ENCODE peak calls at places on chromosomes 4 and X, in seven cellular contexts. V is H9, A is IMR-90, E is mesenchymal stem cell, X is H1, P is trophoblast cell, T is mesendoderm. U is an unnamed sample.
A peak's percentile ranks its signal among the peaks of the same experiment; 100 is the strongest.

GRCh38 chr4:16866974-16867373 is 31.5 kb downstream of the LDB2 start:
- DNase-seq in V (no peak), A (no peak), E (no peak), X (no peak), P (no peak), T (peak; percentile 80), U (no peak)

GRCh38 chrX:97547873-97548578 is 664.3 kb downstream of the RPA4 start:
- DNase-seq in V (no peak), A (peak; percentile 39), E (peak; percentile 38), X (no peak), P (peak; percentile 13), T (peak; percentile 2), U (no peak)

GRCh38 chr4:156677136-156677535 is 294.5 kb downstream of the PDGFC start:
- DNase-seq in V (no peak), A (no peak), E (peak; percentile 69), X (no peak), P (peak; percentile 75), T (peak; percentile 70), U (peak; percentile 38)

GRCh38 chrX:9659571-9660195 is 106.0 kb downstream of the GPR143 start:
- DNase-seq in V (no peak), A (no peak), E (peak; percentile 73), X (no peak), P (no peak), T (no peak), U (no peak)

GRCh38 chr4:3740256-3740655 is 25.9 kb upstream of the ADRA2C start:
- DNase-seq in V (no peak), A (no peak), E (no peak), X (no peak), P (no peak), T (no peak), U (no peak)

GRCh38 chr4:41670530-41670929 is 78.0 kb downstream of the PHOX2B start:
- DNase-seq in V (no peak), A (no peak), E (no peak), X (no peak), P (no peak), T (no peak), U (no peak)

GRCh38 chr4:78799551-78800495 is 23.7 kb downstream of the BMP2K start:
- DNase-seq in V (no peak), A (no peak), E (peak; percentile 57), X (no peak), P (no peak), T (no peak), U (no peak)

GRCh38 chr4:172514011-172514410 is 654.6 kb upstream of the GALNT7 start:
- DNase-seq in V (no peak), A (no peak), E (no peak), X (no peak), P (no peak), T (no peak), U (no peak)

GRCh38 chr4:171288816-171289432 is 524.3 kb upstream of the GALNTL6 start:
- DNase-seq in V (no peak), A (no peak), E (no peak), X (no peak), P (no peak), T (no peak), U (no peak)

GRCh38 chrX:124488412-124489161 is 142.2 kb downstream of the SH2D1A start:
- DNase-seq in V (no peak), A (no peak), E (no peak), X (no peak), P (no peak), T (peak; percentile 78), U (no peak)

GRCh38 chrX:153889123-153889522 is 3.1 kb upstream of the L1CAM start:
- DNase-seq in V (no peak), A (no peak), E (no peak), X (no peak), P (no peak), T (no peak), U (no peak)

GRCh38 chrX:97026406-97026805 is 142.7 kb downstream of the RPA4 start:
- DNase-seq in V (no peak), A (peak; percentile 5), E (peak; percentile 18), X (no peak), P (peak; percentile 17), T (peak; percentile 52), U (peak; percentile 8)

GRCh38 chrX:118239471-118239870 is 106.4 kb upstream of the WDR44 start:
- DNase-seq in V (no peak), A (peak; percentile 61), E (no peak), X (no peak), P (no peak), T (no peak), U (no peak)

GRCh38 chrX:145292208-145292607 is 44.9 kb downstream of the SPANXN1 start:
- DNase-seq in V (no peak), A (no peak), E (no peak), X (no peak), P (no peak), T (peak; percentile 0), U (no peak)

GRCh38 chr4:101238706-101239105 is 108.6 kb downstream of the PPP3CA start:
- DNase-seq in V (no peak), A (peak; percentile 54), E (peak; percentile 61), X (no peak), P (no peak), T (no peak), U (no peak)
- H3K4me1 ChIP-seq in V (no peaks in the 10 kb centered on the region), A (no peaks in the 10 kb centered on the region), E (no peaks in the 10 kb centered on the region), X (peaks cover 2% of the 10 kb centered on the region), P (no peaks in the 10 kb centered on the region), T (no peaks in the 10 kb centered on the region), U (no peaks in the 10 kb centered on the region)

GRCh38 chrX:19698691-19699090 is 183.4 kb upstream of the MAP3K15 start:
- DNase-seq in V (no peak), A (no peak), E (no peak), X (no peak), P (no peak), T (no peak), U (no peak)
- H2BK120ac ChIP-seq in V (no peak overlapping the region), A (no peak overlapping the region), E (no peak overlapping the region), X (no peak overlapping the region), P (no peak overlapping the region), T (no peak overlapping the region), U (no peak overlapping the region)

GRCh38 chr4:119014658-119015057 is 121.0 kb upstream of the MYOZ2 start:
- DNase-seq in V (no peak), A (no peak), E (no peak), X (no peak), P (no peak), T (no peak), U (no peak)
- H3K4me1 ChIP-seq in V (no peaks in the 10 kb centered on the region), A (peaks cover 11% of the 10 kb centered on the region), E (no peaks in the 10 kb centered on the region), X (no peaks in the 10 kb centered on the region), P (no peaks in the 10 kb centered on the region), T (no peaks in the 10 kb centered on the region), U (no peaks in the 10 kb centered on the region)

DNA sequence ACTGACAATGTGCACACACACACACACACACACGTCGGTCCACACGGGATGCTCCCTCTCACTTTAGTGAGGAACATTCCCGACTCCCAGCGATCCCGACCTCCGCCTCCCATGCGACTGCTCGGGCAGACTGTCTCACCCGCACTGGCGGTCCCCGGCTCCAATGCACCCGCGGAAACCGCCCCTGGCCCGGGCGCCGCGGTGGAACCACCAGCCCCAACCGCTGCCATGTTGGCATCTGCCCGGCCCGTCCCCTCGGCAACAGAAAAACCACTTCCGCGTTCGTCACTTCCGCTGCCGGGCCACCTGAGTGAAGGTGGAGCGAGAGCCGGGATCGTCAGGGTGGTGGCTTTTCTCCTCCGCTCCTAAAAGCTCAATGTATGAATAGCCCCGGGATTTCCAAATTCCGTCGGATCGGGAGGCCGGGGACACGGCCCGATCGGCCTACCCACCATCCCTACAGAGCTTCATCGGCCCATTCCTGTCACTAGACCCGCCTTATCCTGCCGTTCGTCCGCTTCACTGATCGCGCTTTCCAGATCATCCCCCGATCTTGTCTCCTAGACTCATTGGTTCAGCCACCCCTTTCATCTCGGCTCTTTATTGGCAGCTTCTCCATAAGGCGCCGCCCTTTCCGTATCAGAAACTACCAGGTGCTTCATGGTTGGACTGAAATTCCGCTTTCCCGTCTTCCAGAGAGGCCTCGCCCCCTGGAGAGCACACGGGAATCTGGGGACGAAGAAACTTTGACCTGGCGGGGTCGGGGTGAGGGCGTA is at the start of gene SLC35A2:
- DNase-seq in V (peak; percentile 86), A (peak; percentile 64), E (peak; percentile 83), X (peak; percentile 85), P (peak; percentile 81), T (peak; percentile 93), U (peak; percentile 48)
- H2BK120ac ChIP-seq in V (no peak within 1 kb of the TSS), A (peak within 1 kb of the TSS; percentile 42), E (peak within 1 kb of the TSS; percentile 5), X (no peak within 1 kb of the TSS), P (no peak within 1 kb of the TSS), T (no peak within 1 kb of the TSS), U (no peak within 1 kb of the TSS)

DNA sequence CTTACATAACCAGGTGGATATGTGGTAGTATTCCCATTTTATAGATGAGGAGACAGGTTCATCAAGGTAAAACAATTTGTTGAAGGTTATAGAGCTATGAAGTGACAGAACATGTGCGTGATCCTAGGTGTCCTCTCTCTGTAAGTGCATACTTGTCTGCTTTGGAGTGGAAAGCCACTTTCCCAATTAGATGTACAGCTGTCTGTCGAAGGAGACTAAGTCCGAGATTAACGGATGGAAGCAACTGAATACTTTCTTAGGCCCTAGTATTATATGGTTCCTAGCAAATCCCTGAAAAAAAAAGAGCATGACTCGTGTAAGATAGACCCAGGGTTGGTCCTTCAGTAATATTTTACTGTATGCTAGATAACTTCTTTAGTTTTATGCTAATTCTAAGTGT is 19.7 kb downstream of the TMEM131L start:
- DNase-seq in V (no peak), A (no peak), E (no peak), X (no peak), P (no peak), T (no peak), U (no peak)
- H3K4me1 ChIP-seq in V (peaks cover 11% of the 10 kb centered on the region), A (peaks cover 28% of the 10 kb centered on the region), E (peaks cover 26% of the 10 kb centered on the region), X (peaks cover 12% of the 10 kb centered on the region), P (peaks cover 14% of the 10 kb centered on the region), T (peaks cover 26% of the 10 kb centered on the region), U (peaks cover 23% of the 10 kb centered on the region)

GRCh38 chr4:14333616-14334015 is 668.7 kb upstream of the CPEB2 start:
- DNase-seq in V (no peak), A (no peak), E (no peak), X (no peak), P (no peak), T (no peak), U (no peak)

GRCh38 chr4:14336656-14337055 is 665.6 kb upstream of the CPEB2 start:
- DNase-seq in V (no peak), A (no peak), E (no peak), X (no peak), P (no peak), T (no peak), U (no peak)

GRCh38 chr4:14334166-14334565 is 668.1 kb upstream of the CPEB2 start:
- DNase-seq in V (no peak), A (no peak), E (no peak), X (no peak), P (no peak), T (no peak), U (no peak)

GRCh38 chr4:14338206-14338605 is 664.1 kb upstream of the CPEB2 start:
- DNase-seq in V (no peak), A (peak; percentile 15), E (no peak), X (no peak), P (no peak), T (no peak), U (no peak)

GRCh38 chr4:14335872-14336271 is 666.4 kb upstream of the CPEB2 start:
- DNase-seq in V (no peak), A (no peak), E (no peak), X (no peak), P (no peak), T (no peak), U (no peak)
- H2BK120ac ChIP-seq in V (no peak overlapping the region), A (no peak overlapping the region), E (no peak overlapping the region), X (no peak overlapping the region), P (no peak overlapping the region), T (no peak overlapping the region), U (no peak overlapping the region)

GRCh38 chrX:151082077-151082948 is 94.1 kb upstream of the GPR50 start:
- DNase-seq in V (peak; percentile 71), A (peak; percentile 22), E (peak; percentile 47), X (peak; percentile 81), P (peak; percentile 76), T (peak; percentile 61), U (peak; percentile 55)
- H3K4me1 ChIP-seq in V (no peaks in the 10 kb centered on the region), A (no peaks in the 10 kb centered on the region), E (peaks cover 2% of the 10 kb centered on the region), X (no peaks in the 10 kb centered on the region), P (peaks cover 2% of the 10 kb centered on the region), T (no peaks in the 10 kb centered on the region), U (no peaks in the 10 kb centered on the region)

GRCh38 chrX:288561-288991 is 7.4 kb downstream of the PLCXD1 start:
- DNase-seq in V (no peak), A (no peak), E (no peak), X (no peak), P (no peak), T (no peak), U (no peak)
- H2BK120ac ChIP-seq in V (no peak overlapping the region), A (no peak overlapping the region), E (no peak overlapping the region), X (no peak overlapping the region), P (no peak overlapping the region), T (no peak overlapping the region), U (no peak overlapping the region)

U was measured in neuronal stem cell.